ENCODE peak calls at places on chromosomes 6 and 20, in six cellular contexts. N, Y, D, O, G and P are unnamed samples.

GRCh38 chr6:14910692-14911547 is 334.9 kb upstream of the JARID2 start:
- DNase-seq in N (peak; percentile 13), Y (no peak), D (peak; percentile 76), O (no peak), G (no peak), P (no peak)

GRCh38 chr6:25606151-25606550 is 45.9 kb upstream of the SCGN start:
- DNase-seq in N (no peak), Y (no peak), D (no peak), O (no peak), G (no peak), P (no peak)

GRCh38 chr6:110066091-110066490 is 88.0 kb downstream of the GPR6 start:
- DNase-seq in N (no peak), Y (no peak), D (no peak), O (no peak), G (peak; percentile 28), P (no peak)

GRCh38 chr20:58277578-58278344 is 31.8 kb upstream of the RAB22A start:
- DNase-seq in N (no peak), Y (no peak), D (no peak), O (no peak), G (no peak), P (no peak)

GRCh38 chr6:167717455-167717854 is 109.3 kb upstream of the AFDN start:
- DNase-seq in N (no peak), Y (no peak), D (no peak), O (no peak), G (no peak), P (no peak)

GRCh38 chr20:47574616-47575401 is 73.1 kb downstream of the NCOA3 start:
- DNase-seq in N (no peak), Y (no peak), D (no peak), O (no peak), G (peak; percentile 81), P (no peak)

GRCh38 chr6:117226778-117227177 is 38.6 kb upstream of the VGLL2 start:
- DNase-seq in N (no peak), Y (no peak), D (no peak), O (no peak), G (no peak), P (no peak)

GRCh38 chr6:152984387-152984872 is 1.6 kb upstream of the FBXO5 start:
- DNase-seq in N (no peak), Y (peak; percentile 6), D (no peak), O (no peak), G (no peak), P (no peak)

GRCh38 chr6:34377984-34378383 is 14.5 kb downstream of the NUDT3 start:
- DNase-seq in N (no peak), Y (no peak), D (no peak), O (no peak), G (no peak), P (no peak)

GRCh38 chr6:170207586-170207985 is 83.3 kb downstream of the DLL1 start:
- DNase-seq in N (no peak), Y (no peak), D (no peak), O (no peak), G (no peak), P (no peak)

GRCh38 chr6:156699017-156699421 is 78.2 kb upstream of the ARID1B start:
- DNase-seq in N (no peak), Y (peak; percentile 17), D (no peak), O (no peak), G (no peak), P (no peak)

GRCh38 chr6:148075352-148075751 is 267.3 kb upstream of the SASH1 start:
- DNase-seq in N (no peak), Y (no peak), D (no peak), O (no peak), G (no peak), P (no peak)

GRCh38 chr6:34528996-34529664 is 27.0 kb downstream of the SPDEF start:
- DNase-seq in N (no peak), Y (no peak), D (peak; percentile 13), O (no peak), G (no peak), P (no peak)

GRCh38 chr6:3325210-3325609 is 66.5 kb downstream of the PSMG4 start:
- DNase-seq in N (no peak), Y (peak; percentile 42), D (no peak), O (peak; percentile 42), G (no peak), P (no peak)

GRCh38 chr6:105839266-105839665 is 246.9 kb upstream of the PRDM1 start:
- DNase-seq in N (no peak), Y (peak; percentile 36), D (no peak), O (no peak), G (no peak), P (no peak)

GRCh38 chr20:47677314-47678129 is 107.8 kb downstream of the SULF2 start:
- DNase-seq in N (peak; percentile 49), Y (peak; percentile 45), D (no peak), O (peak; percentile 25), G (peak; percentile 24), P (peak; percentile 54)

GRCh38 chr6:77425216-77425615 is 38.1 kb downstream of the HTR1B start:
- DNase-seq in N (no peak), Y (no peak), D (no peak), O (no peak), G (no peak), P (no peak)

GRCh38 chr20:31670371-31671228 is 32.9 kb downstream of the COX4I2 start:
- DNase-seq in N (no peak), Y (no peak), D (peak; percentile 80), O (peak; percentile 88), G (peak; percentile 45), P (peak; percentile 78)

GRCh38 chr6:27986928-27987725 is 30.1 kb downstream of the OR2B6 start:
- DNase-seq in N (no peak), Y (no peak), D (no peak), O (no peak), G (no peak), P (no peak)

GRCh38 chr6:143929975-143930374 is 65.7 kb downstream of the ZC2HC1B start:
- DNase-seq in N (no peak), Y (no peak), D (no peak), O (no peak), G (no peak), P (no peak)

GRCh38 chr20:62787329-62787728 is 8.9 kb upstream of the MRGBP start:
- DNase-seq in N (no peak), Y (no peak), D (no peak), O (no peak), G (no peak), P (no peak)

GRCh38 chr6:12404651-12405050 is 114.5 kb downstream of the EDN1 start:
- DNase-seq in N (no peak), Y (no peak), D (no peak), O (no peak), G (no peak), P (no peak)